ENCODE peak calls at places on chromosomes 7 and 10, in ten cellular contexts. S is keratinocyte, P is choroid plexus epithelial cell, R is Panc1, T is bronchial epithelial cell, K is ovary, M is mucosa of descending colon, I is B cell, N is neural progenitor cell, X is neural crest cell. D is an unnamed sample.

GRCh38 chr7:16644624-16644986 is 949 bp downstream of the ANKMY2 start:
- DNase-seq in S (no peak), P (peak; percentile 61), R (no peak), T (no peak), K (peak; percentile 67), M (peak; percentile 79), I (peak; percentile 71), N (peak; percentile 49), X (peak; percentile 13), D (peak; percentile 53)

GRCh38 chr7:96729795-96730194 is 20.1 kb upstream of the SEM1 start:
- DNase-seq in S (no peak), P (no peak), R (no peak), T (peak; percentile 96), K (no peak), M (no peak), I (no peak), N (no peak), X (no peak), D (no peak)

GRCh38 chr10:5076615-5077014 is 17.6 kb upstream of the AKR1C3 start:
- DNase-seq in S (no peak), P (no peak), R (no peak), T (no peak), K (no peak), M (no peak), I (no peak), N (no peak), X (no peak), D (no peak)

GRCh38 chr10:48454302-48455054 is 148.0 kb downstream of the MAPK8 start:
- DNase-seq in S (no peak), P (peak; percentile 23), R (no peak), T (no peak), K (peak; percentile 55), M (peak; percentile 28), I (peak; percentile 20), N (no peak), X (no peak), D (peak; percentile 2)

GRCh38 chr10:33134011-33134751 is 176.2 kb upstream of the ITGB1 start:
- DNase-seq in S (peak; percentile 99), P (peak; percentile 89), R (peak; percentile 95), T (peak; percentile 100), K (no peak), M (peak; percentile 48), I (no peak), N (no peak), X (no peak), D (no peak)

GRCh38 chr10:33229944-33230267 is 104.6 kb downstream of the NRP1 start:
- DNase-seq in S (no peak), P (no peak), R (no peak), T (no peak), K (no peak), M (no peak), I (no peak), N (no peak), X (no peak), D (no peak)

GRCh38 chr7:154688952-154689351 is 314.0 kb downstream of the PAXIP1 start:
- DNase-seq in S (no peak), P (no peak), R (no peak), T (no peak), K (no peak), M (no peak), I (no peak), N (no peak), X (no peak), D (no peak)

GRCh38 chr7:27150568-27151340 is 1.6 kb downstream of the HOXA3 start:
- DNase-seq in S (no peak), P (peak; percentile 57), R (peak; percentile 50), T (peak; percentile 20), K (peak; percentile 78), M (peak; percentile 90), I (peak; percentile 58), N (peak; percentile 91), X (peak; percentile 72), D (peak; percentile 82)

GRCh38 chr10:69217119-69217754 is 2.9 kb upstream of the HKDC1 start:
- DNase-seq in S (peak; percentile 55), P (peak; percentile 81), R (peak; percentile 95), T (peak; percentile 98), K (no peak), M (no peak), I (no peak), N (no peak), X (no peak), D (no peak)

GRCh38 chr10:90846746-90847145 is 11.1 kb downstream of the HTR7 start:
- DNase-seq in S (no peak), P (peak; percentile 35), R (no peak), T (peak; percentile 72), K (no peak), M (no peak), I (no peak), N (no peak), X (no peak), D (no peak)

GRCh38 chr10:23675588-23675987 is 236.7 kb downstream of the OTUD1 start:
- DNase-seq in S (no peak), P (no peak), R (no peak), T (no peak), K (no peak), M (no peak), I (no peak), N (no peak), X (no peak), D (no peak)

GRCh38 chr10:21264271-21264670 is 261.2 kb downstream of the SKIDA1 start:
- DNase-seq in S (peak; percentile 93), P (no peak), R (no peak), T (peak; percentile 98), K (no peak), M (no peak), I (no peak), N (no peak), X (no peak), D (no peak)

GRCh38 chr7:91852263-91852741 is 28.2 kb downstream of the MTERF1 start:
- DNase-seq in S (peak; percentile 70), P (peak; percentile 35), R (no peak), T (peak; percentile 92), K (no peak), M (no peak), I (no peak), N (peak; percentile 12), X (no peak), D (no peak)

GRCh38 chr10:99540673-99541531 is 8.2 kb downstream of the NKX2-3 start:
- DNase-seq in S (no peak), P (no peak), R (no peak), T (no peak), K (no peak), M (peak; percentile 71), I (no peak), N (peak; percentile 72), X (no peak), D (no peak)

DNA sequence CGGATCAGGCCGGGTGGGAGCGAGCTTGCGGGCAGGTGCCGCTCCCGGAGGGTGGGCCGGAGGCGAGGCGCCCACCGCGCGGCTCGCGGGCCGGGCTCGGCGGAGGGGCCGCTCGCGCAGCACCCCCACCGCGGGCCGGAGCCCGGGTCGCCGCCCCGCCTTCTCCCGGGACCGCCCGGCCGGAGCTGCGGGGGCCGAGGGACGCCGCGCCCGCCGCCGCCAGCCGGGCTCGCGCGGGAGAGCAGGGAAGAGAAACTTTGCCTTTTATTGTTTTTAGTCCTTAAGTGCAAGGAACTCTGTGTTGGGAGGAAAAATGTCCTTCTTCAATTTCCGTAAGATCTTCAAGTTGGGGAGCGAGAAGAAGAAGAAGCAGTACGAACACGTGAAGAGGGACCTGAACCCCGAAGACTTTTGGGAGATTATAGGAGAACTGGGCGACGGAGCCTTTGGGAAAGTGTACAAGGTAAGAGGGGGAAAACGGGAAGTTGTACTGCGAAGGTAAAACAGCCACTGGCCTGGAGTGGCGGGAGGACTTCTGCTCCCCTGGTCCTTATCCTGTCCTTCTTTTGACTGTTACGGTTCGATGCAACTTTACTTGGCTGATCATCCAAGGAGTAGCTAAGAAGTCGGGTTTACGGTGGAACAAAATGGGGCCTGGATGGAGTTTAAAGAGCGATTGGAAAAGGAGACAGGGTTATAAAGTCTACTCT is 648 bp downstream of the SLK start:
- DNase-seq in S (no peak), P (no peak), R (no peak), T (no peak), K (no peak), M (peak; percentile 46), I (no peak), N (peak; percentile 34), X (peak; percentile 18), D (peak; percentile 16)
- TF ChIP-seq CTCF in S (no peak), P (no peak), R (no peak), T (no peak), K (no peak), M (no peak), I (no peak), N (no peak), X (peak; percentile 13), D (no peak)

DNA sequence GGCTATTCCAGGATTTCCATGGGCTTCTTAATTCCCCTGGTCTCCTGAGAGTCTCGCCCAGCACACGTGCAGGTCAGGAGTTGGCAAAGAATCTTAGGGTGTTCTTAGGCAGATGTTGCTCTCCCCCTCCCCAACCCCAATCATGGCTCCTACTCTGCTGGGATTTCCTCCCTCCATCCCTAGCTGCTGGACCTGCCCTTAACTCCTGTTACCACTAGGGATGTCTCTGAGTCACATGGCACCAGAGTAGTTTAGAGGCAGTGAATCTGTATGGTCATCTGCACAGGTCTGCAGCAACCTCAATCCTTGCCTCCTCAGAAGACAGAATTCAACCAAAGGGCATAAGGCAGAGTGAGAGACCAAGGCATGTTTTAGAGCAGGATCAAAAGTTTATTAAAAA is 51.8 kb upstream of the CHST3 start:
- DNase-seq in S (no peak), P (peak; percentile 23), R (no peak), T (peak; percentile 32), K (no peak), M (no peak), I (no peak), N (no peak), X (no peak), D (no peak)
- TF ChIP-seq CTCF in S (peak; percentile 12), P (peak; percentile 19), R (no peak), T (no peak), K (no peak), M (no peak), I (no peak), N (no peak), X (no peak), D (no peak)

DNA sequence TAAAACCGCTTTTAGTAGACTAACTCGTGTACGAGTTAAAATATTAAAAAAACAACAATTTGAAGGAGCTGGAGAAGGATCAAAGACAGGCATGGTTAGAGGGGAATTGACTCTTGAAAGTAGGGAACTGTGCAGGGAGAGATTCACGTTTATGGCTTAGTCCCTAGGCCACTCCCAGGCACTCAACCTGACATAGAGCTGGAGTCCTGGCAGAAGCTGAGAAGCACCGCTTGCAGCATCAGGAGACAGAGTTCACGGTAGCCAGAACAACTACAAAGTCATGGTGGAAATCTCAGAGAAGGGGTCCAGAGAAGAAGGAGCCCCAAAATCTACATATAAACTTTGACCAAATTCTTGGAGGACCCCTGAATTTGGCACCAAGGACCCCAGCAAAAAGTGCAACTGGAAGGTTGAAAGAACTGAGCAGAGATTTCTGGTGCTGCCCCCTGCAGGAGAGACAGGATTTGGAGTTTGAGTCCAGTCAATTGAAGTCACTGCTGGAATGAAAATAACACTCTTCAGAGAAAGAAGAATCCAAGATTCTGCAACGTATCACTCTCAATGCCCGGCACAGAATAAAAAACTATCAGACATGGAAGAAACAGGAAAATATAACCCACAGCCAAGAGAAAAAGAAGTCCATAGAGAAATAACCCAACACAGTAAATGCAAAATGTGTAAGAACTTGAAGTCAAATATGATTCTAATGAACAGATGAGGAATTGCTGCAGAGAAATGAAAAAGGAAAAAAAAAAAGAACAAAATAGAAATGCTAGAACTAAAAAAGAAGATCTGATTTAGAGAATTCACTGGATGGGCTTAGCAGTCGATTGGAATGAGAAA is 493.3 kb upstream of the PODXL start:
- DNase-seq in S (no peak), P (peak; percentile 56), R (peak; percentile 46), T (peak; percentile 32), K (no peak), M (peak; percentile 65), I (no peak), N (peak; percentile 69), X (peak; percentile 60), D (peak; percentile 70)
- TF ChIP-seq CTCF in S (peak; percentile 65), P (peak; percentile 78), R (peak; percentile 85), T (peak; percentile 76), K (no peak), M (no peak), I (peak; percentile 63), N (peak; percentile 84), X (peak; percentile 71), D (peak; percentile 60)

GRCh38 chr10:106571216-106571954 is 593.1 kb downstream of the SORCS1 start:
- DNase-seq in S (no peak), P (peak; percentile 86), R (peak; percentile 24), T (peak; percentile 59), K (no peak), M (no peak), I (no peak), N (peak; percentile 57), X (peak; percentile 3), D (no peak)
- TF ChIP-seq CTCF in S (no peak), P (peak; percentile 81), R (peak; percentile 75), T (peak; percentile 45), K (no peak), M (no peak), I (no peak), N (peak; percentile 78), X (peak; percentile 64), D (peak; percentile 52)

D was measured in nephron progenitor cell.